ENCODE peak calls at places on chromosomes 4 and X, in seven cellular contexts. N is lower leg skin; W is CD4-positive, alpha-beta T cell; L is AG09309; A is progenitor cell of endocrine pancreas; U is H9; V is activated B cell treated with CpG ODN at 0.5 μM for 24 hours. O is an unnamed sample.

GRCh38 chr4:105644270-105644669 is 64.2 kb downstream of the INTS12 start:
- DNase-seq in N (no peak), W (no peak), L (no peak), A (no peak), U (no peak), V (no peak), O (no peak)

GRCh38 chr4:61201562-61202099 is 1.5 kb downstream of the ADGRL3 start:
- DNase-seq in N (peak; percentile 82), W (no peak), L (no peak), A (peak; percentile 15), U (no peak), V (no peak), O (peak; percentile 28)

GRCh38 chr4:123699823-123700822 is 303.5 kb downstream of the SPRY1 start:
- DNase-seq in N (no peak), W (no peak), L (peak; percentile 82), A (no peak), U (no peak), V (no peak), O (peak; percentile 5)

GRCh38 chr4:108030332-108030731 is 40.6 kb downstream of the HADH start:
- DNase-seq in N (no peak), W (peak; percentile 52), L (peak; percentile 25), A (no peak), U (peak; percentile 72), V (no peak), O (peak; percentile 35)

GRCh38 chrX:131675596-131676194 is 131.8 kb downstream of the OR13H1 start:
- DNase-seq in N (no peak), W (no peak), L (no peak), A (no peak), U (peak; percentile 27), V (no peak), O (no peak)

GRCh38 chr4:134243742-134244713 is 42.4 kb upstream of the PABPC4L start:
- DNase-seq in N (peak; percentile 59), W (no peak), L (no peak), A (no peak), U (peak; percentile 46), V (no peak), O (no peak)

GRCh38 chr4:187127456-187127855 is 403.8 kb upstream of the FAT1 start:
- DNase-seq in N (no peak), W (no peak), L (no peak), A (no peak), U (no peak), V (no peak), O (no peak)

GRCh38 chrX:105323951-105324350 is 103.5 kb upstream of the TEX13A start:
- DNase-seq in N (no peak), W (no peak), L (no peak), A (no peak), U (no peak), V (no peak), O (no peak)

GRCh38 chr4:123217676-123218075 is 178.9 kb upstream of the SPRY1 start:
- DNase-seq in N (no peak), W (no peak), L (no peak), A (no peak), U (no peak), V (no peak), O (no peak)

GRCh38 chr4:102601586-102602227 is 100.5 kb downstream of the NFKB1 start:
- DNase-seq in N (no peak), W (no peak), L (no peak), A (no peak), U (no peak), V (no peak), O (no peak)

GRCh38 chrX:45142185-45142584 is 58.5 kb downstream of the DIPK2B start:
- DNase-seq in N (no peak), W (no peak), L (no peak), A (no peak), U (no peak), V (no peak), O (no peak)

GRCh38 chr4:156771171-156771837 is 200.3 kb downstream of the PDGFC start:
- DNase-seq in N (no peak), W (no peak), L (peak; percentile 68), A (no peak), U (peak; percentile 33), V (no peak), O (no peak)

GRCh38 chr4:105140684-105141490 is 5.8 kb upstream of the TET2 start:
- DNase-seq in N (no peak), W (peak; percentile 17), L (no peak), A (no peak), U (no peak), V (no peak), O (no peak)

GRCh38 chr4:139134403-139134802 is 42.6 kb downstream of the ELF2 start:
- DNase-seq in N (no peak), W (no peak), L (no peak), A (no peak), U (no peak), V (no peak), O (no peak)

GRCh38 chr4:130356873-130357272 is 1260.9 kb downstream of the C4orf33 start:
- DNase-seq in N (no peak), W (no peak), L (no peak), A (no peak), U (no peak), V (no peak), O (no peak)

GRCh38 chrX:46587158-46587557 is 13.6 kb downstream of the CHST7 start:
- DNase-seq in N (no peak), W (no peak), L (no peak), A (no peak), U (no peak), V (no peak), O (no peak)

GRCh38 chrX:22800806-22801205 is 199.0 kb upstream of the DDX53 start:
- DNase-seq in N (no peak), W (no peak), L (no peak), A (no peak), U (no peak), V (no peak), O (no peak)

GRCh38 chrX:64977830-64978229 is 1.6 kb upstream of the ZC4H2 start:
- DNase-seq in N (no peak), W (no peak), L (no peak), A (no peak), U (no peak), V (no peak), O (no peak)

GRCh38 chr4:48420172-48420571 is 63.0 kb upstream of the SLC10A4 start:
- DNase-seq in N (no peak), W (no peak), L (no peak), A (no peak), U (no peak), V (no peak), O (no peak)

DNA sequence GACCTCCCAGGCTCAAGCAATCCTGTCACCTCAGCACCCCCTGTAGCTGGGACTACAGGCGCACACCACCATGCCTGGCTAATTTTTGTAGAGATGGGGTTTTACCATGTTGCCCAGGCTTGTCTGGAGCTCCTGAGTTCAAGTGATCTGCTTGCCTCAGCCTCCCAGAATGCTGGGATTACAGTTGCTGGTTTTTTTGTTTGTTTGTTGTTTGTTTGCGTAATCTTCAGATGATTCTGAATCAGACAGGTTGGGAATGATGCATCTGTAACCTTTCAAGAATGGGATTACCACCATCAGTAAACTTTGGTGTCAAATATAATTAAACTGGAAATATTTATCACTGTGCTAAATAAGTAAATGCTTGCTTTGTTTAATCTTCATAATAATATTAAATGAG is 62.0 kb upstream of the SLC10A4 start:
- DNase-seq in N (no peak), W (no peak), L (no peak), A (no peak), U (no peak), V (no peak), O (no peak)
- TF ChIP-seq CTCF in N (no peak), W (no peak), L (no peak), A (no peak), U (no peak), V (no peak), O (no peak)

GRCh38 chrX:41137589-41137988 is 52.3 kb downstream of the USP9X start:
- DNase-seq in N (no peak), W (no peak), L (no peak), A (no peak), U (no peak), V (no peak), O (no peak)
- TF ChIP-seq CTCF in N (no peak), W (peak; percentile 35), L (peak; percentile 40), A (peak; percentile 51), U (peak; percentile 57), V (no peak), O (peak; percentile 64)

GRCh38 chr4:185272232-185272631 is 62.8 kb downstream of the SNX25 start:
- DNase-seq in N (no peak), W (no peak), L (no peak), A (no peak), U (no peak), V (no peak), O (no peak)
- TF ChIP-seq CTCF in N (no peak), W (no peak), L (no peak), A (no peak), U (no peak), V (no peak), O (no peak)

GRCh38 chr4:112517067-112517588 is 1.1 kb upstream of the NEUROG2 start:
- DNase-seq in N (no peak), W (no peak), L (no peak), A (no peak), U (peak; percentile 64), V (peak; percentile 18), O (peak; percentile 19)
- TF ChIP-seq CTCF in N (no peak), W (no peak), L (no peak), A (no peak), U (peak; percentile 42), V (no peak), O (no peak)

GRCh38 chr4:131459430-131460101 is 1689.5 kb upstream of the PCDH10 start:
- DNase-seq in N (no peak), W (no peak), L (no peak), A (no peak), U (peak; percentile 23), V (no peak), O (no peak)
- TF ChIP-seq CTCF in N (no peak), W (no peak), L (no peak), A (no peak), U (peak; percentile 13), V (no peak), O (no peak)

O was measured in neural crest cell.